ENCODE peak calls at places on chromosome 5, in nine cellular contexts. Q, L, U, C, A, K, P, B and E are unnamed samples.

GRCh38 chr5:11905209-11905608 is 963 bp upstream of the CTNND2 start:
- DNase-seq in Q (no peak), L (no peak), U (no peak), C (no peak), A (no peak), K (no peak), P (no peak), B (no peak), E (no peak)

GRCh38 chr5:38944282-38944681 is 98.5 kb downstream of the OSMR start:
- DNase-seq in Q (no peak), L (no peak), U (no peak), C (no peak), A (no peak), K (no peak), P (no peak), B (no peak), E (no peak)

GRCh38 chr5:34534237-34535108 is 121.7 kb upstream of the RAI14 start:
- DNase-seq in Q (peak; percentile 90), L (no peak), U (no peak), C (no peak), A (no peak), K (no peak), P (no peak), B (no peak), E (no peak)

GRCh38 chr5:110258460-110258859 is 468.0 kb downstream of the TMEM232 start:
- DNase-seq in Q (no peak), L (no peak), U (no peak), C (no peak), A (peak; percentile 38), K (no peak), P (no peak), B (no peak), E (no peak)

GRCh38 chr5:112210430-112211005 is 208.6 kb downstream of the EPB41L4A start:
- DNase-seq in Q (peak; percentile 63), L (no peak), U (no peak), C (no peak), A (peak; percentile 30), K (peak; percentile 25), P (no peak), B (peak; percentile 39), E (no peak)

GRCh38 chr5:132747064-132747692 is at the start of gene CCNI2:
- DNase-seq in Q (no peak), L (peak; percentile 45), U (peak; percentile 25), C (no peak), A (peak; percentile 53), K (no peak), P (peak; percentile 73), B (no peak), E (no peak)

GRCh38 chr5:80565330-80565729 is 4.8 kb downstream of the ANKRD34B start:
- DNase-seq in Q (no peak), L (no peak), U (no peak), C (no peak), A (no peak), K (no peak), P (no peak), B (no peak), E (no peak)

GRCh38 chr5:74761241-74761640 is 5.7 kb downstream of the GFM2 start:
- DNase-seq in Q (no peak), L (no peak), U (no peak), C (no peak), A (peak; percentile 45), K (no peak), P (no peak), B (no peak), E (no peak)

GRCh38 chr5:57955506-57955905 is 472.9 kb upstream of the ACTBL2 start:
- DNase-seq in Q (no peak), L (no peak), U (no peak), C (no peak), A (no peak), K (no peak), P (no peak), B (no peak), E (no peak)

GRCh38 chr5:28808967-28809810 is 1770.8 kb upstream of the CDH9 start:
- DNase-seq in Q (no peak), L (no peak), U (no peak), C (no peak), A (no peak), K (no peak), P (no peak), B (no peak), E (no peak)

GRCh38 chr5:1175015-1175414 is 26.4 kb upstream of the SLC6A19 start:
- DNase-seq in Q (no peak), L (no peak), U (peak; percentile 7), C (no peak), A (no peak), K (no peak), P (no peak), B (no peak), E (no peak)

GRCh38 chr5:34447424-34447823 is 208.7 kb upstream of the RAI14 start:
- DNase-seq in Q (no peak), L (no peak), U (no peak), C (no peak), A (no peak), K (no peak), P (no peak), B (no peak), E (no peak)

GRCh38 chr5:107698286-107698685 is 27.5 kb upstream of the EFNA5 start:
- DNase-seq in Q (no peak), L (no peak), U (no peak), C (no peak), A (no peak), K (no peak), P (no peak), B (no peak), E (no peak)

GRCh38 chr5:61613679-61614078 is 281.6 kb downstream of the ZSWIM6 start:
- DNase-seq in Q (no peak), L (no peak), U (no peak), C (no peak), A (no peak), K (no peak), P (no peak), B (no peak), E (no peak)

GRCh38 chr5:163951069-163951468 is 445.6 kb downstream of the MAT2B start:
- DNase-seq in Q (peak; percentile 2), L (no peak), U (no peak), C (no peak), A (no peak), K (no peak), P (no peak), B (no peak), E (peak; percentile 30)

GRCh38 chr5:82918311-82919031 is 158.7 kb downstream of the TMEM167A start:
- DNase-seq in Q (no peak), L (no peak), U (no peak), C (no peak), A (no peak), K (no peak), P (no peak), B (no peak), E (no peak)

GRCh38 chr5:135813758-135814157 is 20.7 kb upstream of the SLC25A48 start:
- DNase-seq in Q (no peak), L (no peak), U (no peak), C (no peak), A (no peak), K (no peak), P (no peak), B (no peak), E (no peak)